ENCODE peak calls at places on chromosomes 5 and 9, in six cellular contexts. One of them, this sample, is unnamed.

GRCh38 chr5:161284445-161284844 is 262.1 kb downstream of the GABRB2 start:
- DNase-seq in stimulated activated CD4-positive, alpha-beta T cell treated with anti-CD3 and anti-CD28 coated beads, Interleukin-1b, Interleukin-23, amount 100 ng/mL, for 48 hours: no peak
- DNase-seq in germinal center: no peak
- DNase-seq in foreskin fibroblast: no peak
- DNase-seq in astrocyte: no peak
- DNase-seq in GM04503: no peak
- DNase-seq in this sample: no peak

GRCh38 chr9:15187589-15187988 is 119.4 kb downstream of the TTC39B start:
- DNase-seq in stimulated activated CD4-positive, alpha-beta T cell treated with anti-CD3 and anti-CD28 coated beads, Interleukin-1b, Interleukin-23, amount 100 ng/mL, for 48 hours: no peak
- DNase-seq in germinal center: no peak
- DNase-seq in foreskin fibroblast: no peak
- DNase-seq in astrocyte: no peak
- DNase-seq in GM04503: no peak
- DNase-seq in this sample: no peak

GRCh38 chr9:70081120-70081495 is 37.5 kb downstream of the MAMDC2 start:
- DNase-seq in stimulated activated CD4-positive, alpha-beta T cell treated with anti-CD3 and anti-CD28 coated beads, Interleukin-1b, Interleukin-23, amount 100 ng/mL, for 48 hours: no peak
- DNase-seq in germinal center: no peak
- DNase-seq in foreskin fibroblast: peak; percentile 88
- DNase-seq in astrocyte: peak; percentile 91
- DNase-seq in GM04503: no peak
- DNase-seq in this sample: peak; percentile 65

GRCh38 chr5:149869266-149869875 is 75.2 kb downstream of the PDE6A start:
- DNase-seq in stimulated activated CD4-positive, alpha-beta T cell treated with anti-CD3 and anti-CD28 coated beads, Interleukin-1b, Interleukin-23, amount 100 ng/mL, for 48 hours: no peak
- DNase-seq in germinal center: no peak
- DNase-seq in foreskin fibroblast: no peak
- DNase-seq in astrocyte: no peak
- DNase-seq in GM04503: no peak
- DNase-seq in this sample: no peak

GRCh38 chr9:111661802-111662491 is 542 bp downstream of the GNG10 start:
- DNase-seq in stimulated activated CD4-positive, alpha-beta T cell treated with anti-CD3 and anti-CD28 coated beads, Interleukin-1b, Interleukin-23, amount 100 ng/mL, for 48 hours: peak; percentile 32
- DNase-seq in germinal center: peak; percentile 63
- DNase-seq in foreskin fibroblast: peak; percentile 77
- DNase-seq in astrocyte: peak; percentile 17
- DNase-seq in GM04503: peak; percentile 14
- DNase-seq in this sample: peak; percentile 34

GRCh38 chr5:117494208-117494607 is 919.6 kb upstream of the SEMA6A start:
- DNase-seq in stimulated activated CD4-positive, alpha-beta T cell treated with anti-CD3 and anti-CD28 coated beads, Interleukin-1b, Interleukin-23, amount 100 ng/mL, for 48 hours: no peak
- DNase-seq in germinal center: no peak
- DNase-seq in foreskin fibroblast: peak; percentile 4
- DNase-seq in astrocyte: no peak
- DNase-seq in GM04503: no peak
- DNase-seq in this sample: no peak

GRCh38 chr5:28862137-28862859 is 1823.9 kb upstream of the CDH9 start:
- DNase-seq in stimulated activated CD4-positive, alpha-beta T cell treated with anti-CD3 and anti-CD28 coated beads, Interleukin-1b, Interleukin-23, amount 100 ng/mL, for 48 hours: no peak
- DNase-seq in germinal center: no peak
- DNase-seq in foreskin fibroblast: no peak
- DNase-seq in astrocyte: no peak
- DNase-seq in GM04503: no peak
- DNase-seq in this sample: no peak

GRCh38 chr5:181133610-181134231 is 2.8 kb upstream of the OR2V1 start:
- DNase-seq in stimulated activated CD4-positive, alpha-beta T cell treated with anti-CD3 and anti-CD28 coated beads, Interleukin-1b, Interleukin-23, amount 100 ng/mL, for 48 hours: no peak
- DNase-seq in germinal center: no peak
- DNase-seq in foreskin fibroblast: peak; percentile 92
- DNase-seq in astrocyte: peak; percentile 41
- DNase-seq in GM04503: peak; percentile 9
- DNase-seq in this sample: peak; percentile 86

GRCh38 chr9:6842584-6842947 is 84.8 kb downstream of the KDM4C start:
- DNase-seq in stimulated activated CD4-positive, alpha-beta T cell treated with anti-CD3 and anti-CD28 coated beads, Interleukin-1b, Interleukin-23, amount 100 ng/mL, for 48 hours: no peak
- DNase-seq in germinal center: no peak
- DNase-seq in foreskin fibroblast: peak; percentile 75
- DNase-seq in astrocyte: peak; percentile 42
- DNase-seq in GM04503: peak; percentile 16
- DNase-seq in this sample: peak; percentile 43

GRCh38 chr5:107539726-107540330 is 130.9 kb downstream of the EFNA5 start:
- DNase-seq in stimulated activated CD4-positive, alpha-beta T cell treated with anti-CD3 and anti-CD28 coated beads, Interleukin-1b, Interleukin-23, amount 100 ng/mL, for 48 hours: no peak
- DNase-seq in germinal center: no peak
- DNase-seq in foreskin fibroblast: no peak
- DNase-seq in astrocyte: no peak
- DNase-seq in GM04503: no peak
- DNase-seq in this sample: no peak

GRCh38 chr5:68482199-68482598 is 266.6 kb downstream of the PIK3R1 start:
- DNase-seq in stimulated activated CD4-positive, alpha-beta T cell treated with anti-CD3 and anti-CD28 coated beads, Interleukin-1b, Interleukin-23, amount 100 ng/mL, for 48 hours: no peak
- DNase-seq in germinal center: no peak
- DNase-seq in foreskin fibroblast: peak; percentile 35
- DNase-seq in astrocyte: no peak
- DNase-seq in GM04503: no peak
- DNase-seq in this sample: no peak

GRCh38 chr5:98796197-98796972 is 22.9 kb downstream of the RGMB start:
- DNase-seq in stimulated activated CD4-positive, alpha-beta T cell treated with anti-CD3 and anti-CD28 coated beads, Interleukin-1b, Interleukin-23, amount 100 ng/mL, for 48 hours: peak; percentile 16
- DNase-seq in germinal center: peak; percentile 58
- DNase-seq in foreskin fibroblast: peak; percentile 82
- DNase-seq in astrocyte: peak; percentile 68
- DNase-seq in GM04503: no peak
- DNase-seq in this sample: peak; percentile 72

GRCh38 chr5:114726126-114726525 is 364.3 kb downstream of the KCNN2 start:
- DNase-seq in stimulated activated CD4-positive, alpha-beta T cell treated with anti-CD3 and anti-CD28 coated beads, Interleukin-1b, Interleukin-23, amount 100 ng/mL, for 48 hours: no peak
- DNase-seq in germinal center: no peak
- DNase-seq in foreskin fibroblast: no peak
- DNase-seq in astrocyte: no peak
- DNase-seq in GM04503: no peak
- DNase-seq in this sample: no peak

This sample was measured in fibroblast of lung.